ENCODE peak calls at places on chromosomes 3 and 15, in seven cellular contexts. W is anterior cingulate cortex; X is naive thymus-derived CD8-positive, alpha-beta T cell; O is stimulated activated CD4-positive, alpha-beta T cell treated with anti-CD3 and anti-CD28 coated beads, Interleukin-15, amount 100 ng/mL, for 24 hours; D is sigmoid colon; K is NCI-H2081; G is activated B cell treated with CpG ODN at 0.5 μM for 24 hours. A is an unnamed sample.
A peak's percentile ranks its signal among the peaks of the same experiment; 100 is the strongest.

GRCh38 chr3:54863366-54863765 is 64.5 kb downstream of the LRTM1 start:
- DNase-seq in W (no peak), X (no peak), O (no peak), D (no peak), K (no peak), G (no peak), A (no peak)

GRCh38 chr15:89822951-89823701 is 8.5 kb upstream of the ANPEP start:
- DNase-seq in W (no peak), X (no peak), O (no peak), D (no peak), K (no peak), G (no peak), A (no peak)

GRCh38 chr3:4290272-4290893 is 12.8 kb upstream of the SETMAR start:
- DNase-seq in W (no peak), X (peak; percentile 9), O (peak; percentile 38), D (no peak), K (peak; percentile 19), G (no peak), A (peak; percentile 63)

GRCh38 chr3:45793482-45794176 is 2.7 kb downstream of the SLC6A20 start:
- DNase-seq in W (no peak), X (no peak), O (no peak), D (no peak), K (no peak), G (no peak), A (no peak)

GRCh38 chr3:17749281-17749680 is 6.8 kb upstream of the TBC1D5 start:
- DNase-seq in W (no peak), X (no peak), O (no peak), D (no peak), K (no peak), G (no peak), A (peak; percentile 71)

GRCh38 chr15:75712668-75713337 is at the start of gene CSPG4:
- DNase-seq in W (no peak), X (no peak), O (no peak), D (peak; percentile 95), K (no peak), G (no peak), A (no peak)

GRCh38 chr3:59570816-59571215 is 521.0 kb upstream of the CFAP20DC start:
- DNase-seq in W (no peak), X (no peak), O (no peak), D (no peak), K (no peak), G (no peak), A (no peak)

GRCh38 chr3:172516318-172517214 is 6.7 kb downstream of the TNFSF10 start:
- DNase-seq in W (no peak), X (no peak), O (peak; percentile 36), D (peak; percentile 80), K (no peak), G (no peak), A (peak; percentile 39)

GRCh38 chr15:101115887-101116680 is 135.8 kb downstream of the CHSY1 start:
- DNase-seq in W (no peak), X (no peak), O (no peak), D (peak; percentile 84), K (no peak), G (no peak), A (no peak)

GRCh38 chr3:169760479-169760878 is 4.4 kb downstream of the TERC start:
- DNase-seq in W (no peak), X (no peak), O (no peak), D (no peak), K (no peak), G (no peak), A (peak; percentile 22)

GRCh38 chr3:184582583-184582982 is 21.0 kb downstream of the EPHB3 start:
- DNase-seq in W (peak; percentile 29), X (no peak), O (no peak), D (peak; percentile 86), K (no peak), G (no peak), A (no peak)

GRCh38 chr3:128367726-128368125 is 99.0 kb downstream of the DNAJB8 start:
- DNase-seq in W (no peak), X (no peak), O (no peak), D (no peak), K (no peak), G (no peak), A (no peak)

GRCh38 chr15:66147440-66147839 is 106.1 kb downstream of the MEGF11 start:
- DNase-seq in W (no peak), X (no peak), O (no peak), D (no peak), K (peak; percentile 41), G (no peak), A (no peak)

GRCh38 chr3:144915202-144915601 is 943.6 kb downstream of the DIPK2A start:
- DNase-seq in W (no peak), X (no peak), O (no peak), D (no peak), K (no peak), G (no peak), A (no peak)

GRCh38 chr3:30448436-30448835 is 158.0 kb upstream of the TGFBR2 start:
- DNase-seq in W (no peak), X (no peak), O (no peak), D (no peak), K (no peak), G (no peak), A (no peak)

GRCh38 chr15:43093026-43093425 is 12.8 kb downstream of the UBR1 start:
- DNase-seq in W (no peak), X (no peak), O (no peak), D (no peak), K (no peak), G (no peak), A (no peak)

GRCh38 chr3:184277366-184277765 is 1.5 kb downstream of the ECE2 start:
- DNase-seq in W (no peak), X (no peak), O (no peak), D (no peak), K (no peak), G (no peak), A (no peak)

GRCh38 chr15:73683624-73684536 is at the start of gene CD276:
- DNase-seq in W (peak; percentile 57), X (no peak), O (peak; percentile 45), D (peak; percentile 87), K (peak; percentile 40), G (no peak), A (peak; percentile 19)

GRCh38 chr3:98796334-98796733 is 33.2 kb downstream of the ST3GAL6 start:
- DNase-seq in W (no peak), X (no peak), O (no peak), D (no peak), K (no peak), G (no peak), A (no peak)

GRCh38 chr3:127483005-127483641 is 107.4 kb downstream of the TPRA1 start:
- DNase-seq in W (no peak), X (no peak), O (no peak), D (peak; percentile 48), K (no peak), G (no peak), A (no peak)

GRCh38 chr3:183046883-183047282 is 52.4 kb downstream of the MCCC1 start:
- DNase-seq in W (no peak), X (no peak), O (no peak), D (no peak), K (no peak), G (no peak), A (no peak)

GRCh38 chr3:46353639-46354410 is at the start of gene CCR2:
- DNase-seq in W (no peak), X (no peak), O (peak; percentile 57), D (no peak), K (no peak), G (no peak), A (peak; percentile 44)

GRCh38 chr15:74907277-74907870 is 723 bp upstream of the FAM219B start:
- DNase-seq in W (no peak), X (no peak), O (no peak), D (no peak), K (peak; percentile 10), G (no peak), A (no peak)

GRCh38 chr3:39187372-39188155 is 4.8 kb downstream of the XIRP1 start:
- DNase-seq in W (no peak), X (no peak), O (no peak), D (no peak), K (no peak), G (no peak), A (no peak)

GRCh38 chr15:95981209-95981608 is 349.3 kb upstream of the NR2F2 start:
- DNase-seq in W (no peak), X (no peak), O (no peak), D (no peak), K (no peak), G (no peak), A (no peak)

GRCh38 chr15:78808550-78808949 is 2.7 kb downstream of the ADAMTS7 start:
- DNase-seq in W (no peak), X (no peak), O (peak; percentile 37), D (no peak), K (peak; percentile 6), G (no peak), A (peak; percentile 45)

GRCh38 chr3:187943677-187944390 is 198.6 kb upstream of the BCL6 start:
- DNase-seq in W (no peak), X (no peak), O (no peak), D (no peak), K (no peak), G (no peak), A (no peak)

GRCh38 chr15:85676332-85676731 is 118.4 kb downstream of the KLHL25 start:
- DNase-seq in W (no peak), X (no peak), O (no peak), D (no peak), K (no peak), G (no peak), A (no peak)

GRCh38 chr3:139772539-139773500 is 95.0 kb upstream of the NMNAT3 start:
- DNase-seq in W (no peak), X (no peak), O (no peak), D (no peak), K (no peak), G (no peak), A (no peak)

GRCh38 chr3:160296591-160296990 is 71.4 kb downstream of the C3orf80 start:
- DNase-seq in W (no peak), X (no peak), O (no peak), D (no peak), K (no peak), G (no peak), A (no peak)

GRCh38 chr15:57827021-57827420 is 120.5 kb downstream of the POLR2M start:
- DNase-seq in W (no peak), X (no peak), O (no peak), D (no peak), K (no peak), G (no peak), A (no peak)

GRCh38 chr15:39381517-39381916 is 199.4 kb upstream of the THBS1 start:
- DNase-seq in W (no peak), X (no peak), O (no peak), D (no peak), K (no peak), G (no peak), A (no peak)

GRCh38 chr3:109643590-109643989 is 306.2 kb upstream of the DPPA4 start:
- DNase-seq in W (no peak), X (no peak), O (no peak), D (no peak), K (no peak), G (no peak), A (peak; percentile 41)

GRCh38 chr15:74040115-74040850 is 42.1 kb downstream of the GOLGA6A start:
- DNase-seq in W (no peak), X (no peak), O (no peak), D (peak; percentile 90), K (no peak), G (no peak), A (no peak)

GRCh38 chr3:98577178-98577895 is 16.1 kb downstream of the CPOX start:
- DNase-seq in W (no peak), X (no peak), O (no peak), D (no peak), K (no peak), G (no peak), A (no peak)

GRCh38 chr15:27686376-27686775 is 412.7 kb downstream of the OCA2 start:
- DNase-seq in W (no peak), X (no peak), O (no peak), D (no peak), K (no peak), G (no peak), A (no peak)

GRCh38 chr3:151864423-151865101 is 8.9 kb upstream of the SUCNR1 start:
- DNase-seq in W (no peak), X (no peak), O (no peak), D (no peak), K (no peak), G (no peak), A (no peak)

GRCh38 chr15:80730931-80731330 is 35.8 kb downstream of the ABHD17C start:
- DNase-seq in W (no peak), X (no peak), O (no peak), D (no peak), K (no peak), G (no peak), A (no peak)

A was measured in activated CD8-positive, alpha-beta T cell treated with anti-CD3 and anti-CD28 coated beads for 36 hours.